ENCODE peak calls at places on chromosomes 5 and 9, in nine cellular contexts. U is adrenal gland; T is brain microvascular endothelial cell; L is CD8-positive, alpha-beta memory T cell; M is PC-9; F is sigmoid colon; A is GM23248; B is pancreas; R is Peyer's patch. Y is an unnamed sample.

GRCh38 chr5:1429066-1429465 is 16.2 kb downstream of the SLC6A3 start:
- DNase-seq in R (peak), U (no peak), F (peak), L (no peak), M (no peak), T (no peak), A (no peak), B (no peak), Y (no peak)

GRCh38 chr5:139575751-139576150 is 14.6 kb downstream of the UBE2D2 start:
- DNase-seq in F (no peak), U (no peak), B (no peak), A (no peak), T (no peak), L (no peak), M (no peak), R (peak), Y (no peak)

GRCh38 chr5:178339272-178339671 is 106.7 kb upstream of the PHYKPL start:
- DNase-seq in B (no peak), R (no peak), A (no peak), T (no peak), U (no peak), M (no peak), L (no peak), F (no peak), Y (no peak)

GRCh38 chr9:113302792-113303418 is at the start of gene RNF183:
- DNase-seq in U (no peak), F (no peak), R (no peak), M (no peak), L (no peak), T (no peak), B (no peak), A (no peak), Y (no peak)

GRCh38 chr9:1273859-1274258 is 223.7 kb downstream of the DMRT2 start:
- DNase-seq in B (no peak), A (peak), T (no peak), M (no peak), U (no peak), L (no peak), F (no peak), R (no peak), Y (no peak)

GRCh38 chr5:164472150-164472549 is 966.7 kb downstream of the MAT2B start:
- DNase-seq in B (no peak), L (no peak), U (no peak), M (no peak), R (no peak), T (no peak), A (no peak), F (no peak), Y (no peak)

GRCh38 chr5:114010362-114010761 is 351.5 kb upstream of the KCNN2 start:
- DNase-seq in T (peak), L (no peak), U (no peak), B (no peak), F (no peak), R (no peak), M (no peak), A (peak), Y (no peak)

GRCh38 chr9:131092548-131093440 is 3.5 kb upstream of the AIF1L start:
- DNase-seq in T (no peak), U (no peak), L (no peak), R (no peak), B (no peak), A (no peak), M (peak), F (no peak), Y (no peak)

GRCh38 chr5:64754066-64754465 is 14.4 kb downstream of the SREK1IP1 start:
- DNase-seq in A (no peak), F (no peak), M (no peak), T (no peak), U (no peak), L (no peak), R (no peak), B (no peak), Y (no peak)

GRCh38 chr9:71353723-71354122 is 232.3 kb upstream of the TRPM3 start:
- DNase-seq in L (no peak), M (no peak), T (no peak), R (no peak), B (no peak), U (no peak), A (peak), F (no peak), Y (no peak)

GRCh38 chr5:17918373-17919104 is 284.3 kb downstream of the TAF11L14 start:
- DNase-seq in T (peak), A (no peak), M (no peak), L (no peak), B (no peak), R (no peak), F (no peak), U (no peak), Y (no peak)

GRCh38 chr5:99674086-99674485 is 745.3 kb upstream of the CHD1 start:
- DNase-seq in R (no peak), A (no peak), B (no peak), F (no peak), U (no peak), L (no peak), M (no peak), T (no peak), Y (no peak)

GRCh38 chr9:4298255-4299005 is 1.4 kb downstream of the GLIS3 start:
- DNase-seq in T (no peak), R (peak), L (no peak), A (peak), F (peak), U (peak), M (peak), B (peak), Y (no peak)

GRCh38 chr5:10555134-10555733 is 8.6 kb upstream of the ANKRD33B start:
- DNase-seq in F (peak), L (no peak), B (no peak), T (peak), U (no peak), R (peak), A (peak), M (peak), Y (no peak)

GRCh38 chr9:136441681-136442245 is 2.1 kb upstream of the INPP5E start:
- DNase-seq in B (no peak), F (no peak), U (peak), A (no peak), L (no peak), T (peak), M (no peak), R (no peak), Y (no peak)

GRCh38 chr5:43037929-43038510 is 2.1 kb downstream of the ANXA2R start:
- DNase-seq in B (no peak), A (peak), R (peak), L (peak), F (no peak), T (peak), U (no peak), M (no peak), Y (peak)

GRCh38 chr9:18299449-18299848 is 174.5 kb upstream of the ADAMTSL1 start:
- DNase-seq in A (no peak), T (no peak), R (no peak), L (no peak), B (no peak), F (no peak), U (no peak), M (no peak), Y (no peak)

GRCh38 chr9:18294229-18294628 is 179.7 kb upstream of the ADAMTSL1 start:
- DNase-seq in L (no peak), T (no peak), M (no peak), B (no peak), R (no peak), A (no peak), F (no peak), U (no peak), Y (no peak)

GRCh38 chr9:18297532-18297872 is 176.5 kb upstream of the ADAMTSL1 start:
- DNase-seq in A (no peak), R (no peak), B (no peak), T (no peak), F (no peak), L (no peak), M (no peak), U (no peak), Y (no peak)

GRCh38 chr9:18296702-18297531 is 177.0 kb upstream of the ADAMTSL1 start:
- DNase-seq in T (no peak), M (no peak), A (peak), R (no peak), U (no peak), L (no peak), F (no peak), B (no peak), Y (no peak)
- H3K4me3 ChIP-seq in T (peak), M (no peak), A (peak), R (no peak), U (no peak), L (no peak), F (no peak), B (no peak), Y (no peak)

DNA sequence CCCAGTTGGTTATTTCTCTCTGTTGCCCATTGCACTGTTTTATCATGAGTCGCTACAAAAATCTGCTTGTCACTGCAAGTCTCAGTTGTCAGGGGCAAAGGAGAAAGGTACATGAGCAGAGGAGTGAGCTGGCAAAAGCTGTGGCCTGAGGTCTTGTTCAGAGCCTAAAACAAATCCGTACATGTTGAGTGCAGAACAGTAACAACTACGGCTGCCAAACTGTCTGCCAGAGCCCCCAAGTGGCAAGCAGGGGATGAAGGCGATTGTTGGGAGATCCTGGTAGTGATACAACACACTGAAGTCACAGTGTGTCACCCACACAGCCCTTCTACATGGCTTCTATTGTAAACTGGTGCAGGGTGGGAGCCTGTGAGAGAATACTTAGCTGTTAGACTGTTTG is 50.9 kb downstream of the BRINP1 start:
- DNase-seq in B (no peak), U (no peak), L (no peak), A (no peak), T (no peak), F (no peak), M (no peak), R (no peak), Y (no peak)
- H3K27ac ChIP-seq in B (no peak), U (no peak), L (no peak), A (no peak), T (no peak), F (no peak), M (no peak), R (no peak), Y (no peak)

DNA sequence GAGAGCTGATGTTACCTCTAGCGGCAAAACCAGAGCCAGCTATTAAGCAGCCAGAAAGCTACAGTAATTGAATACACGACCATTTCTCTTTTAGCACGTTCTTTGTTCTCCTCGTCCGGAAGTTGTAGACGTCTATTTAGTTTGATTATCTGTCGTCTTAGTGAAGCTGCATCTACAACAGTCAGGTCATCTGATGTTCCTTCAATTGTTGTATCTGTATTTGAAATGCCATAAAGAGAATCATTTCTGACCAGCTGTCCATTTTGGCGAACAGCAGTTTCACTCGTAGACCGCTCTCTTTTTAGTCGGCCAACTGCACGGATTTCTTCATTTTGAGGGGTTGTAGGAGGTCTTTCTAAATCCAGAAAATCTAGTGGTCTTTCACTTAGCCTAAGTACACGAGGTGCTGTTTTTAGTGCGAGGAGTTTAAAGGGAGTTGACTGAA is 12.6 kb downstream of the PDE6A start:
- DNase-seq in R (no peak), L (no peak), F (no peak), T (no peak), M (no peak), U (no peak), A (peak), B (no peak), Y (no peak)
- H3K4me3 ChIP-seq in R (no peak), L (no peak), F (no peak), T (no peak), M (peak), U (no peak), A (peak), B (no peak), Y (no peak)

GRCh38 chr5:84642324-84642723 is 257.6 kb upstream of the EDIL3 start:
- DNase-seq in T (no peak), F (no peak), U (no peak), M (no peak), B (no peak), A (no peak), L (no peak), R (no peak), Y (no peak)
- H3K27ac ChIP-seq in T (no peak), F (no peak), U (no peak), M (no peak), B (no peak), A (no peak), L (no peak), R (no peak), Y (no peak)

GRCh38 chr5:369151-369939 is 47.8 kb downstream of the AHRR start:
- DNase-seq in B (no peak), M (no peak), A (no peak), F (peak), U (no peak), L (no peak), T (no peak), R (peak), Y (no peak)
- H3K4me3 ChIP-seq in B (no peak), M (no peak), A (no peak), F (no peak), U (no peak), L (no peak), T (no peak), R (no peak), Y (no peak)

DNA sequence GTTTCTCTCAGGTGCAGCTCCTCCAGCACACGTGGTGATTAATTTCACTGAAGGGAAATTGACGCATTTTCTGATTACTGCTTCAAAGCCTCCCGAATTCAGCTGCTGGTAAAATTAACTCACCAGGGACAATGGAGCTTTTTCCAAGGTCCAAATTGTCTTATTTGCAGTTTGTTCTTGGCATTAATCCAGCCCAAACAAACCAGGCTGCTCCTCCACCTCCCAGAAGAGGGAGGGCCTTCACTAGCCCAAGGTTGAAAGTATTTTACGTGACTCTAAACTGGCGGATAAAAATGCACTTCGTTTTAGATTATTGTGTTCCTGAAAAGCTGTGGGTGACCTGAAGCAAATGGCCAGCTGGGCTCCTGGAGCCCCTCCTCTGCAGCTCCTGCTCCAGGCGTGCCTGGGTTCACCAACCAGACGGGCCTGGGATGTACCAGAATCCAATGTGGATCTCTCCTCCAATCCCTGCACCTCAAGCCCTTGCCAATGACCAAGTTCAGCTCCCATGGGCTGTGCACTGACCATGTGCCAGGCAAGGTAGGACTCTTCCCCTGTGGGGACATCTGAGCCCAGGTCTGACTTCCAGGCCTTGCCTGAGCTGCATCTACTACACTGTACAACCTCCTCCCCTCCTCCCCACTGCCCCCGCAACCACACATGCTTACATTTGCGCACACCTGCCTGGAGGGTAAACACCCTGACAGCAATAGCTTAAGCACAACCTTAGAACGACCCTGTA is 193.4 kb downstream of the CDK5RAP2 start:
- DNase-seq in L (no peak), U (peak), B (peak), F (peak), A (no peak), M (no peak), T (no peak), R (no peak), Y (no peak)
- H3K27ac ChIP-seq in L (no peak), U (no peak), B (peak), F (no peak), A (no peak), M (no peak), T (no peak), R (no peak), Y (no peak)

GRCh38 chr9:135299651-135300345 is 179.8 kb upstream of the PPP1R26 start:
- DNase-seq in T (no peak), U (no peak), B (peak), A (no peak), R (no peak), M (no peak), L (no peak), F (no peak), Y (no peak)
- H3K4me3 ChIP-seq in T (no peak), U (no peak), B (no peak), A (no peak), R (no peak), M (no peak), L (no peak), F (no peak), Y (no peak)